ENCODE peak calls at places on chromosomes 5 and 9, in ten cellular contexts. B, J, P, H, D, T, F, A, M and V are unnamed samples. For H3K4me1, the result is how much of the 10 kb centered on the place peaks cover.

GRCh38 chr5:43996221-43996620 is 393.0 kb downstream of the FGF10 start:
- DNase-seq in B (no peak), H (no peak), J (no peak), F (no peak), D (no peak), T (no peak), M (no peak), P (no peak), A (no peak), V (no peak)

GRCh38 chr5:1445895-1446601 is 808 bp upstream of the SLC6A3 start:
- DNase-seq in A (peak), T (no peak), M (no peak), F (no peak), D (peak), J (no peak), H (peak), P (peak), B (no peak), V (peak)

GRCh38 chr9:120916573-120916972 is 10.0 kb downstream of the TRAF1 start:
- DNase-seq in T (peak), P (no peak), M (no peak), F (no peak), D (peak), B (peak), H (no peak), J (no peak), A (no peak), V (no peak)

GRCh38 chr5:71778678-71779276 is 59.7 kb downstream of the CARTPT start:
- DNase-seq in M (peak), P (no peak), F (peak), J (no peak), H (peak), D (no peak), B (peak), A (no peak), T (no peak), V (peak)

GRCh38 chr9:117073539-117074336 is 341.1 kb downstream of the ASTN2 start:
- DNase-seq in B (peak), D (no peak), F (peak), P (no peak), H (peak), A (no peak), T (no peak), M (peak), J (no peak), V (no peak)

GRCh38 chr5:59873113-59873512 is 20.4 kb downstream of the PDE4D start:
- DNase-seq in D (no peak), H (peak), P (no peak), M (no peak), B (peak), J (no peak), F (no peak), A (no peak), T (no peak), V (no peak)

GRCh38 chr5:149651686-149652085 is 70.4 kb downstream of the ARHGEF37 start:
- DNase-seq in J (no peak), P (no peak), F (no peak), H (no peak), A (no peak), D (no peak), M (no peak), T (no peak), B (no peak), V (no peak)

GRCh38 chr5:124963236-124963929 is 216.9 kb upstream of the ZNF608 start:
- DNase-seq in D (no peak), J (no peak), F (peak), B (peak), P (no peak), M (no peak), T (no peak), H (peak), A (no peak), V (no peak)

GRCh38 chr5:76855961-76856360 is 6.1 kb downstream of the S100Z start:
- DNase-seq in B (no peak), A (no peak), H (no peak), D (no peak), J (no peak), T (no peak), M (no peak), P (no peak), F (no peak), V (no peak)

GRCh38 chr9:91848146-91848545 is 101.9 kb downstream of the ROR2 start:
- DNase-seq in D (no peak), T (no peak), M (no peak), A (no peak), F (no peak), J (no peak), P (no peak), H (no peak), B (no peak), V (no peak)
- H3K4me3 ChIP-seq in D (no peak), T (no peak), M (no peak), A (no peak), F (no peak), J (no peak), P (no peak), H (no peak), B (no peak), V (no peak)

GRCh38 chr9:95497772-95498171 is 19.0 kb downstream of the PTCH1 start:
- DNase-seq in P (no peak), J (no peak), D (no peak), H (no peak), A (no peak), F (no peak), B (peak), T (peak), M (no peak), V (no peak)

GRCh38 chr9:95495529-95495928 is 21.2 kb downstream of the PTCH1 start:
- DNase-seq in M (no peak), H (no peak), T (no peak), B (no peak), D (no peak), J (no peak), F (no peak), P (no peak), A (no peak), V (no peak)

GRCh38 chr9:95494022-95494415 is 22.8 kb downstream of the PTCH1 start:
- DNase-seq in D (no peak), P (no peak), T (no peak), J (peak), B (no peak), F (no peak), H (no peak), M (no peak), A (no peak), V (no peak)

GRCh38 chr9:95494416-95495371 is 22.1 kb downstream of the PTCH1 start:
- DNase-seq in F (no peak), B (no peak), M (no peak), J (peak), D (no peak), T (no peak), A (peak), P (no peak), H (peak), V (no peak)

GRCh38 chr9:95495988-95496387 is 20.8 kb downstream of the PTCH1 start:
- DNase-seq in T (no peak), F (no peak), A (no peak), P (no peak), B (no peak), J (no peak), D (no peak), H (no peak), M (peak), V (no peak)
- H3K4me1 ChIP-seq in T (under half), F (under half), A (under half), P (under half), B (under half), J (under half), D (under half), H (under half), M (half or more), V (under half)

DNA sequence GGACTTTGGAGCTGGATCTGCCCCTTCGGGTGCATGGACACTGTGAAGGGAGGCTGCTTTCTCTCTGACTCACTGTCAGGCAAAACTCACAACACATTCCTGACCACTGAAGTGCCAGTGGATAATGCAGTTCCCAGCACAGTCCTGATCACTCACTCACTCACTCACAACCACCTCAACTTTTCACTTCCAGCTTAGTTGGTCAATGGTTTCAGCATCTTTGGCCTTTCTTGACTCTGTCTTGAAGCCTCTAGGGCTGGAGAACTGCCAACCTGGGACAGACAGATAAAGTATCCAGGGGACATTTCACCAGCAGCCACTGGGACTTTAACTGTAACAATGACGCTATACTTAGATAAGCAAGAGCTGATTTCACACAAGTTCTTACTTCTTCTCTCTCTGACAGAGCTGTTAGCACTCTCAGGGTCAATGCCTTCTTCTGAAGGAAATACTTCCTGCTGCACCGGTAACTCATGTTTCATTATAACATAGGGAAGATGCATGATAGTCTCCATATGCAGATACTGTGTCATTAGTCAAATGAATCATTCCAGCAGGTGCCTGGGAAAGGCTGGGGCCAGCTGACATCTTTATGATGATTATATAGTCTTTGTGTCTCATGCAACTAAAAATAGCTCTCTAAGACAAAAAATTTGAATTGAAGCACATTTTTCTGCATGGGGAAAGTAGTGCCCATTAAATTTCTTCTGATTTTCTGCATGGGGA is 499.0 kb downstream of the SEMA5A start:
- DNase-seq in B (peak), H (no peak), P (no peak), T (no peak), M (no peak), D (no peak), F (no peak), J (no peak), A (no peak), V (peak)
- H3K4me3 ChIP-seq in B (no peak), H (no peak), P (no peak), T (no peak), M (no peak), D (no peak), F (no peak), J (no peak), A (no peak), V (no peak)

DNA sequence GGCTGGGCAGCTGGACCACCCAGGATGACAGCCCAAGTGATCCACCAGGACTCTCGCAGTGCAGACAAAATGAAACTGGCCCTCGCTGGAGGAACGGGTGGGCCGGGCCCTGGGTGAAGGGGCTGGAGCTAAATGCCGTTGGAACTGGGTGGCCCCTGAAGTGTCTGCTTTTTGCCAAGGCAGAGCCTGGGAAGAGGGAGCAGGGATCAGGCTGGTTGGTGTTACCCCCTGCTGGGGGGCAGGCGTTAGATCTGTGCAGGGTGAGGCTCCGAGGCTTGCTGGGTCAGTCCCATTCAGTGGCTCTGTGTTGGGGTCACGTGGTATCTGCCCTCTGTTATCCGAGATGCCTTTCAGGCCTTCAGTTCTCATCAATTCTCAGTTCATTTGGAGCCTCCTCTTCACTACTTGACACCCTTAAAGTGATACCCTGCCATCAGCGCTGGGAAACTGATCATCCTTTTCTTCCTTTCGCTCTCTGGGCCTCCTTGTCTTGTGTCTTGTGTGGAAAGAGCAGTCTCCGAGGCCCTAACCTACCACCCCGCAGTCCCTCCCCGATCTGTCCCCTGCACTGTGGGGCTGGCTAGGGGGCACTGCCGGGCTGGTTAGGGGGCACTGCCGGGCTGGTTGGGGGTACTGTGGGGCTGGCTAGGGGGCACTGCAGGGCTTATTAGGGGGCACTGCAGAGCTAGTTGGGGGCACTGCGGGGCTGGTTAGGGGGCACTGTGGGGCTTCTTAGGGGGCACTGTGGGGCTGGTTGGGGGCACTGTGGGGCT is 37.3 kb downstream of the COL5A1 start:
- DNase-seq in H (no peak), A (no peak), P (peak), D (peak), T (no peak), M (peak), J (no peak), F (no peak), B (no peak), V (no peak)
- H3K4me1 ChIP-seq in H (under half), A (under half), P (under half), D (under half), T (under half), M (under half), J (under half), F (under half), B (under half), V (under half)

GRCh38 chr5:78975035-78975434 is 10.1 kb downstream of the ARSB start:
- DNase-seq in M (no peak), H (no peak), P (no peak), T (no peak), F (no peak), B (no peak), A (no peak), D (no peak), J (no peak), V (no peak)

GRCh38 chr5:78968781-78969180 is 16.3 kb downstream of the ARSB start:
- DNase-seq in F (no peak), J (peak), M (no peak), B (no peak), D (no peak), T (no peak), P (no peak), H (no peak), A (no peak), V (no peak)

GRCh38 chr5:78971998-78972397 is 13.1 kb downstream of the ARSB start:
- DNase-seq in D (no peak), T (no peak), P (no peak), M (no peak), A (no peak), J (no peak), B (no peak), F (no peak), H (no peak), V (no peak)

GRCh38 chr5:78974011-78974410 is 11.1 kb downstream of the ARSB start:
- DNase-seq in H (no peak), M (no peak), P (no peak), F (no peak), J (no peak), D (no peak), A (no peak), B (no peak), T (no peak), V (no peak)

DNA sequence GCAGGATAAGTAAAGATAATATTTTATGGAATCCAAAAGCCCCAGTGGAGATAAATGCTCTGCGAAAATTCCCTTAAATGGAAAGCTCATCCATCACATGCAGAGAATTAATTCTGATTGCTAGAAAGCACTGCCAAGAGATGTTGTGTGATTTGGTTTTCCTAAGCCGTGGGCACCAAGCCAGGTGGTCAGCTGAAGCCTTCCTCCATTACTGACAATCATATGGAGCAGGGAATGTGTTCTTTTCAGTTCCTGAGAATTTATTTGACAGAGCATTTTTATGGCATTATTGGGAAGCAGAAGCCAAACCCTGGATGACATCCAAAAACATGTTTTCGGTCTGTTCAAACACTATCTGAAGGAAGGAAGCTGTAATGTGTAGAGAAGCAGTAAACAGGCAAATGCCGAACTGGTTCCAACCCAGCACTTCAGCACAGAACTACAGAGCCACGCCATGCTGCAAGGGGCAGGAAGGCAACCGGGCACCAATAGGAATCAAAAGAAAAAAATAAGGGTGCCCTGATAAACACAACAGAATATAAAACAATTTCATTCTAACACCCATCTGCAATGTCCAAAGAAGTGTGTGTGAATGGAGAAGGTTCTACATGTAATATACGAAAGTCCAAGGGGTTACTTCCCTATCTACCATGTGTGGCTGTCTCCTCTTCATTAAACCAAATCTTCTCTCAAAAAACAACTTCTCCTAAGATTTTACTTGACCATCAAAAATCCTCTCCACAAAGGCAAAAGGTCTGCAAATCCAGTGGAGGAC is 12.3 kb downstream of the ARSB start:
- DNase-seq in T (peak), M (no peak), F (no peak), B (peak), J (peak), H (no peak), D (no peak), P (no peak), A (peak), V (peak)
- H3K4me3 ChIP-seq in T (no peak), M (no peak), F (no peak), B (no peak), J (no peak), H (no peak), D (no peak), P (no peak), A (peak), V (peak)

GRCh38 chr5:131260895-131261294 is 3.0 kb upstream of the CDC42SE2 start:
- DNase-seq in A (no peak), M (no peak), P (no peak), D (no peak), H (no peak), J (no peak), T (no peak), F (no peak), B (no peak), V (no peak)
- H3K4me1 ChIP-seq in A (under half), M (under half), P (half or more), D (under half), H (under half), J (under half), T (under half), F (under half), B (under half), V (under half)

GRCh38 chr5:174736351-174736721 is 12.0 kb downstream of the MSX2 start:
- DNase-seq in J (no peak), T (no peak), H (peak), A (no peak), P (no peak), M (no peak), F (no peak), D (no peak), B (peak), V (no peak)

GRCh38 chr5:174735498-174736350 is 11.3 kb downstream of the MSX2 start:
- DNase-seq in J (no peak), A (no peak), T (no peak), B (peak), H (peak), M (no peak), F (no peak), P (peak), D (no peak), V (no peak)

GRCh38 chr5:174733091-174733690 is 8.8 kb downstream of the MSX2 start:
- DNase-seq in M (no peak), B (no peak), P (no peak), H (peak), J (no peak), T (no peak), F (no peak), D (no peak), A (no peak), V (no peak)

GRCh38 chr5:174733836-174734235 is 9.5 kb downstream of the MSX2 start:
- DNase-seq in F (no peak), P (no peak), A (no peak), M (no peak), H (peak), D (no peak), B (no peak), T (no peak), J (no peak), V (no peak)

GRCh38 chr5:174734571-174735497 is 10.5 kb downstream of the MSX2 start:
- DNase-seq in H (peak), F (no peak), J (no peak), A (no peak), B (no peak), P (no peak), M (no peak), D (no peak), T (no peak), V (no peak)
- H3K4me3 ChIP-seq in H (no peak), F (peak), J (no peak), A (no peak), B (peak), P (no peak), M (no peak), D (no peak), T (no peak), V (peak)

DNA sequence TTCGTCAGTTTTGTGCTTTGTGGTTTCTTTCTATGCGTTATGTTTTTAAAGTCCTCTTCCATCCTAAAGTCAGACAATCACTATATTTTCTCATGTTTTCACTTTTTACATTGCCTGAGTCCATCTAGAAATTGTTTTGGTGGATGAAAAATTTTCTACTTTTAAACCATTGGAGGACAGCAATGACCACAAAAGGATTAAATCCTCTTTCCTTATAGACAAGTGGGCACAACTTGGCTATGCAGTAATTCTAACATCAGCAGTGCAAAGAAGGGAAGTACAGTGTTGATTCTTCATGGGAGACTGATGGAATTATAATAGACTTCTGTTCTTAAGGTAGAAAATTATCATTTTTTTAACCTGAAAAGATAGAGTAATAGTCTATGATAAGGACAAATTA is 75.5 kb downstream of the PALM2AKAP2 start:
- DNase-seq in H (no peak), A (no peak), B (no peak), M (no peak), P (no peak), J (no peak), F (no peak), T (no peak), D (no peak), V (no peak)
- H3K4me1 ChIP-seq in H (under half), A (under half), B (under half), M (under half), P (under half), J (under half), F (under half), T (under half), D (under half), V (under half)